ENCODE peak calls at places on chromosomes 7 and 10, in six cellular contexts. One of them, this sample, is unnamed.
A peak's percentile ranks its signal among the peaks of the same experiment; 100 is the strongest.

GRCh38 chr10:16440396-16441105 is 3.7 kb downstream of the PTER start:
- DNase-seq in HepG2: no peak
- DNase-seq in HCT116: no peak
- DNase-seq in H1: no peak
- DNase-seq in GM12878: no peak
- DNase-seq in K562: peak; percentile 44
- DNase-seq in this sample: no peak

GRCh38 chr10:74575191-74575720 is 251.1 kb upstream of the KAT6B start:
- DNase-seq in HepG2: no peak
- DNase-seq in HCT116: no peak
- DNase-seq in H1: peak; percentile 21
- DNase-seq in GM12878: no peak
- DNase-seq in K562: no peak
- DNase-seq in this sample: peak; percentile 75

GRCh38 chr10:119817991-119818888 is 54.4 kb downstream of the MCMBP start:
- DNase-seq in HepG2: no peak
- DNase-seq in HCT116: no peak
- DNase-seq in H1: peak; percentile 95
- DNase-seq in GM12878: no peak
- DNase-seq in K562: no peak
- DNase-seq in this sample: no peak

GRCh38 chr7:22702516-22702915 is 24.5 kb upstream of the IL6 start:
- DNase-seq in HepG2: no peak
- DNase-seq in HCT116: no peak
- DNase-seq in H1: no peak
- DNase-seq in GM12878: no peak
- DNase-seq in K562: no peak
- DNase-seq in this sample: no peak

GRCh38 chr7:132112632-132113031 is 463.6 kb downstream of the PLXNA4 start:
- DNase-seq in HepG2: no peak
- DNase-seq in HCT116: no peak
- DNase-seq in H1: no peak
- DNase-seq in GM12878: no peak
- DNase-seq in K562: no peak
- DNase-seq in this sample: no peak

GRCh38 chr7:141294122-141294829 is 220.4 kb downstream of the TMEM178B start:
- DNase-seq in HepG2: no peak
- DNase-seq in HCT116: no peak
- DNase-seq in H1: no peak
- DNase-seq in GM12878: no peak
- DNase-seq in K562: no peak
- DNase-seq in this sample: no peak

GRCh38 chr10:30383366-30383765 is 34.3 kb upstream of the MTPAP start:
- DNase-seq in HepG2: no peak
- DNase-seq in HCT116: no peak
- DNase-seq in H1: no peak
- DNase-seq in GM12878: no peak
- DNase-seq in K562: no peak
- DNase-seq in this sample: no peak

GRCh38 chr7:50262916-50263690 is 41.4 kb upstream of the IKZF1 start:
- DNase-seq in HepG2: no peak
- DNase-seq in HCT116: no peak
- DNase-seq in H1: no peak
- DNase-seq in GM12878: no peak
- DNase-seq in K562: peak; percentile 81
- DNase-seq in this sample: no peak

GRCh38 chr10:64103750-64104149 is 582.5 kb downstream of the REEP3 start:
- DNase-seq in HepG2: no peak
- DNase-seq in HCT116: no peak
- DNase-seq in H1: no peak
- DNase-seq in GM12878: no peak
- DNase-seq in K562: no peak
- DNase-seq in this sample: no peak

GRCh38 chr7:20330797-20331230 is at the start of gene ITGB8:
- DNase-seq in HepG2: no peak
- DNase-seq in HCT116: no peak
- DNase-seq in H1: no peak
- DNase-seq in GM12878: no peak
- DNase-seq in K562: no peak
- DNase-seq in this sample: no peak

GRCh38 chr7:106126170-106126938 is 14.2 kb upstream of the SYPL1 start:
- DNase-seq in HepG2: no peak
- DNase-seq in HCT116: no peak
- DNase-seq in H1: no peak
- DNase-seq in GM12878: no peak
- DNase-seq in K562: peak; percentile 54
- DNase-seq in this sample: no peak

GRCh38 chr10:47371629-47372485 is 12.2 kb downstream of the ZNF488 start:
- DNase-seq in HepG2: no peak
- DNase-seq in HCT116: no peak
- DNase-seq in H1: no peak
- DNase-seq in GM12878: no peak
- DNase-seq in K562: no peak
- DNase-seq in this sample: no peak

GRCh38 chr7:121401896-121402295 is 5.8 kb upstream of the FAM3C start:
- DNase-seq in HepG2: no peak
- DNase-seq in HCT116: no peak
- DNase-seq in H1: no peak
- DNase-seq in GM12878: no peak
- DNase-seq in K562: no peak
- DNase-seq in this sample: no peak

GRCh38 chr7:141575164-141575563 is 24.0 kb downstream of the AGK start:
- DNase-seq in HepG2: no peak
- DNase-seq in HCT116: no peak
- DNase-seq in H1: no peak
- DNase-seq in GM12878: no peak
- DNase-seq in K562: no peak
- DNase-seq in this sample: no peak

GRCh38 chr10:110753462-110753861 is 109.3 kb downstream of the RBM20 start:
- DNase-seq in HepG2: no peak
- DNase-seq in HCT116: no peak
- DNase-seq in H1: no peak
- DNase-seq in GM12878: no peak
- DNase-seq in K562: no peak
- DNase-seq in this sample: no peak

GRCh38 chr7:145036592-145037386 is 200.9 kb upstream of the TPK1 start:
- DNase-seq in HepG2: peak; percentile 28
- DNase-seq in HCT116: peak; percentile 44
- DNase-seq in H1: peak; percentile 21
- DNase-seq in GM12878: peak; percentile 12
- DNase-seq in K562: peak; percentile 66
- DNase-seq in this sample: peak; percentile 70

GRCh38 chr10:97321032-97321806 is 2.1 kb downstream of the FRAT1 start:
- DNase-seq in HepG2: no peak
- DNase-seq in HCT116: no peak
- DNase-seq in H1: no peak
- DNase-seq in GM12878: no peak
- DNase-seq in K562: no peak
- DNase-seq in this sample: no peak

GRCh38 chr7:128796325-128796724 is 4.6 kb downstream of the CCDC136 start:
- DNase-seq in HepG2: no peak
- DNase-seq in HCT116: no peak
- DNase-seq in H1: no peak
- DNase-seq in GM12878: no peak
- DNase-seq in K562: no peak
- DNase-seq in this sample: no peak

GRCh38 chr7:108094933-108095710 is 35.0 kb downstream of the LAMB4 start:
- DNase-seq in HepG2: peak; percentile 88
- DNase-seq in HCT116: no peak
- DNase-seq in H1: no peak
- DNase-seq in GM12878: no peak
- DNase-seq in K562: no peak
- DNase-seq in this sample: no peak

GRCh38 chr7:157656195-157656769 is 319.5 kb downstream of the DNAJB6 start:
- DNase-seq in HepG2: no peak
- DNase-seq in HCT116: no peak
- DNase-seq in H1: no peak
- DNase-seq in GM12878: no peak
- DNase-seq in K562: no peak
- DNase-seq in this sample: no peak

GRCh38 chr7:74449809-74450397 is 3.8 kb upstream of the GTF2IRD1 start:
- DNase-seq in HepG2: peak; percentile 61
- DNase-seq in HCT116: peak; percentile 48
- DNase-seq in H1: peak; percentile 82
- DNase-seq in GM12878: peak; percentile 20
- DNase-seq in K562: peak; percentile 80
- DNase-seq in this sample: peak; percentile 67

GRCh38 chr7:134333943-134334342 is 17.2 kb upstream of the SLC35B4 start:
- DNase-seq in HepG2: no peak
- DNase-seq in HCT116: no peak
- DNase-seq in H1: no peak
- DNase-seq in GM12878: no peak
- DNase-seq in K562: no peak
- DNase-seq in this sample: no peak

GRCh38 chr7:2253525-2254244 is 11.7 kb downstream of the NUDT1 start:
- DNase-seq in HepG2: no peak
- DNase-seq in HCT116: no peak
- DNase-seq in H1: no peak
- DNase-seq in GM12878: no peak
- DNase-seq in K562: no peak
- DNase-seq in this sample: no peak

GRCh38 chr7:51069411-51070083 is 247.1 kb downstream of the COBL start:
- DNase-seq in HepG2: no peak
- DNase-seq in HCT116: no peak
- DNase-seq in H1: no peak
- DNase-seq in GM12878: no peak
- DNase-seq in K562: no peak
- DNase-seq in this sample: no peak

GRCh38 chr10:105950410-105950809 is 1214.1 kb downstream of the SORCS1 start:
- DNase-seq in HepG2: peak; percentile 13
- DNase-seq in HCT116: no peak
- DNase-seq in H1: no peak
- DNase-seq in GM12878: peak; percentile 5
- DNase-seq in K562: peak; percentile 11
- DNase-seq in this sample: peak; percentile 28

GRCh38 chr10:16401416-16401815 is 35.4 kb upstream of the PTER start:
- DNase-seq in HepG2: no peak
- DNase-seq in HCT116: no peak
- DNase-seq in H1: no peak
- DNase-seq in GM12878: no peak
- DNase-seq in K562: no peak
- DNase-seq in this sample: no peak

GRCh38 chr10:12703813-12704212 is 297.7 kb downstream of the CCDC3 start:
- DNase-seq in HepG2: no peak
- DNase-seq in HCT116: no peak
- DNase-seq in H1: no peak
- DNase-seq in GM12878: no peak
- DNase-seq in K562: no peak
- DNase-seq in this sample: no peak

GRCh38 chr10:123061865-123062264 is 53.1 kb downstream of the ACADSB start:
- DNase-seq in HepG2: no peak
- DNase-seq in HCT116: no peak
- DNase-seq in H1: no peak
- DNase-seq in GM12878: no peak
- DNase-seq in K562: no peak
- DNase-seq in this sample: no peak

GRCh38 chr7:107596881-107597581 is 17.0 kb downstream of the BCAP29 start:
- DNase-seq in HepG2: no peak
- DNase-seq in HCT116: no peak
- DNase-seq in H1: no peak
- DNase-seq in GM12878: no peak
- DNase-seq in K562: no peak
- DNase-seq in this sample: no peak

GRCh38 chr10:70619271-70620019 is 16.9 kb upstream of the PRF1 start:
- DNase-seq in HepG2: no peak
- DNase-seq in HCT116: peak; percentile 64
- DNase-seq in H1: no peak
- DNase-seq in GM12878: no peak
- DNase-seq in K562: peak; percentile 88
- DNase-seq in this sample: no peak
- TF ChIP-seq ZNF274 in HepG2: no peak
- TF ChIP-seq ZNF274 in HCT116: no peak
- TF ChIP-seq ZNF274 in H1: no peak
- TF ChIP-seq ZNF274 in GM12878: no peak
- TF ChIP-seq ZNF274 in K562: no peak
- TF ChIP-seq ZNF274 in this sample: no peak

GRCh38 chr10:113576853-113577252 is 24.0 kb downstream of the HABP2 start:
- DNase-seq in HepG2: no peak
- DNase-seq in HCT116: no peak
- DNase-seq in H1: no peak
- DNase-seq in GM12878: no peak
- DNase-seq in K562: no peak
- DNase-seq in this sample: no peak
- TF ChIP-seq ZNF274 in HepG2: no peak
- TF ChIP-seq ZNF274 in HCT116: no peak
- TF ChIP-seq ZNF274 in H1: no peak
- TF ChIP-seq ZNF274 in GM12878: no peak
- TF ChIP-seq ZNF274 in K562: no peak
- TF ChIP-seq ZNF274 in this sample: no peak

DNA sequence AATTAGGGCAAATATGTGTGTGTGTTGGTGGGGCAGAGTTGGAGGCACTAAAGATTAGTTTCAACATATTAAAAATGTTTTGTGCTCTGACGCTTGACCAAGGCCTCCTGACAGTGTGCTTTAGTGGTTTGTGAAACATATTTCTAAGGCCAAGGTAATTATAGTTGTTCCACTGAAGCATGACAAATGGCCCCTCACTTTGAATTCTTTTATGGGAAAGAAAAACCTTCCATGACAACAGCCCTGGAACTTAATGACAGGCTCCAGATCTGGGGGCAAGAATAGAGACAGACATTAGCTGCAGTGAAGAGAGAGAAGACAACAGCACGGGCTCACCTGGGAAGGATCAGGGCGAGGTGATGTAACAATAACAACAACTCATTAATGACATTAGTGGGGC is 155.8 kb downstream of the CHN2 start:
- DNase-seq in HepG2: no peak
- DNase-seq in HCT116: no peak
- DNase-seq in H1: no peak
- DNase-seq in GM12878: no peak
- DNase-seq in K562: no peak
- DNase-seq in this sample: no peak
- TF ChIP-seq ZNF274 in HepG2: no peak
- TF ChIP-seq ZNF274 in HCT116: no peak
- TF ChIP-seq ZNF274 in H1: no peak
- TF ChIP-seq ZNF274 in GM12878: no peak
- TF ChIP-seq ZNF274 in K562: no peak
- TF ChIP-seq ZNF274 in this sample: no peak

GRCh38 chr7:26368542-26368941 is 76.9 kb downstream of the SNX10 start:
- DNase-seq in HepG2: no peak
- DNase-seq in HCT116: no peak
- DNase-seq in H1: no peak
- DNase-seq in GM12878: no peak
- DNase-seq in K562: no peak
- DNase-seq in this sample: no peak

GRCh38 chr7:26372211-26372610 is 80.5 kb downstream of the SNX10 start:
- DNase-seq in HepG2: no peak
- DNase-seq in HCT116: no peak
- DNase-seq in H1: no peak
- DNase-seq in GM12878: no peak
- DNase-seq in K562: no peak
- DNase-seq in this sample: no peak

GRCh38 chr7:26367219-26367711 is 75.6 kb downstream of the SNX10 start:
- DNase-seq in HepG2: no peak
- DNase-seq in HCT116: no peak
- DNase-seq in H1: no peak
- DNase-seq in GM12878: no peak
- DNase-seq in K562: no peak
- DNase-seq in this sample: no peak

GRCh38 chr7:26372738-26373137 is 81.1 kb downstream of the SNX10 start:
- DNase-seq in HepG2: no peak
- DNase-seq in HCT116: no peak
- DNase-seq in H1: no peak
- DNase-seq in GM12878: no peak
- DNase-seq in K562: no peak
- DNase-seq in this sample: no peak

GRCh38 chr7:26369519-26370385 is 78.1 kb downstream of the SNX10 start:
- DNase-seq in HepG2: peak; percentile 36
- DNase-seq in HCT116: peak; percentile 21
- DNase-seq in H1: no peak
- DNase-seq in GM12878: no peak
- DNase-seq in K562: peak; percentile 72
- DNase-seq in this sample: peak; percentile 30
- TF ChIP-seq ZNF274 in HepG2: no peak
- TF ChIP-seq ZNF274 in HCT116: no peak
- TF ChIP-seq ZNF274 in H1: no peak
- TF ChIP-seq ZNF274 in GM12878: no peak
- TF ChIP-seq ZNF274 in K562: no peak
- TF ChIP-seq ZNF274 in this sample: no peak